ENCODE peak calls at places on chromosomes 2 and 18, in six cellular contexts. L is PC-9, P is IMR-90, C is ovary, O is A549, Y is stomach. A is an unnamed sample. For H3K9me3, the result is how much of the 10 kb centered on the place peaks cover.

GRCh38 chr18:10131036-10131774 is 217.4 kb downstream of the VAPA start:
- DNase-seq in L (no peak), P (no peak), C (no peak), O (no peak), Y (no peak), A (no peak)

GRCh38 chr18:78297048-78297447 is 682.6 kb upstream of the SALL3 start:
- DNase-seq in L (no peak), P (no peak), C (no peak), O (no peak), Y (no peak), A (no peak)

GRCh38 chr2:109242654-109243331 is 113.8 kb downstream of the SH3RF3 start:
- DNase-seq in L (peak), P (peak), C (no peak), O (no peak), Y (no peak), A (peak)

GRCh38 chr2:6372317-6372903 is 493.3 kb downstream of the CMPK2 start:
- DNase-seq in L (no peak), P (peak), C (no peak), O (peak), Y (no peak), A (peak)

GRCh38 chr2:98170076-98170475 is 83.1 kb downstream of the VWA3B start:
- DNase-seq in L (no peak), P (no peak), C (no peak), O (no peak), Y (no peak), A (no peak)

GRCh38 chr18:69580107-69580506 is 179.4 kb downstream of the DOK6 start:
- DNase-seq in L (no peak), P (peak), C (no peak), O (peak), Y (no peak), A (no peak)

GRCh38 chr18:38807915-38808314 is 1242.3 kb upstream of the CELF4 start:
- DNase-seq in L (no peak), P (no peak), C (no peak), O (no peak), Y (no peak), A (no peak)

GRCh38 chr2:74876081-74876886 is 42.4 kb downstream of the HK2 start:
- DNase-seq in L (peak), P (peak), C (peak), O (peak), Y (no peak), A (no peak)

GRCh38 chr18:13726972-13727331 is 479 bp downstream of the RNMT start:
- DNase-seq in L (peak), P (peak), C (no peak), O (peak), Y (peak), A (no peak)

GRCh38 chr2:208228481-208228880 is 26.4 kb downstream of the IDH1 start:
- DNase-seq in L (no peak), P (no peak), C (no peak), O (no peak), Y (no peak), A (no peak)

GRCh38 chr2:42105330-42106256 is 57.8 kb downstream of the PKDCC start:
- DNase-seq in L (no peak), P (no peak), C (no peak), O (no peak), Y (peak), A (no peak)

GRCh38 chr2:205721057-205721767 is 38.9 kb downstream of the NRP2 start:
- DNase-seq in L (no peak), P (no peak), C (no peak), O (no peak), Y (no peak), A (no peak)

GRCh38 chr2:20241973-20242726 is 17.2 kb upstream of the SDC1 start:
- DNase-seq in L (no peak), P (no peak), C (no peak), O (no peak), Y (no peak), A (no peak)

DNA sequence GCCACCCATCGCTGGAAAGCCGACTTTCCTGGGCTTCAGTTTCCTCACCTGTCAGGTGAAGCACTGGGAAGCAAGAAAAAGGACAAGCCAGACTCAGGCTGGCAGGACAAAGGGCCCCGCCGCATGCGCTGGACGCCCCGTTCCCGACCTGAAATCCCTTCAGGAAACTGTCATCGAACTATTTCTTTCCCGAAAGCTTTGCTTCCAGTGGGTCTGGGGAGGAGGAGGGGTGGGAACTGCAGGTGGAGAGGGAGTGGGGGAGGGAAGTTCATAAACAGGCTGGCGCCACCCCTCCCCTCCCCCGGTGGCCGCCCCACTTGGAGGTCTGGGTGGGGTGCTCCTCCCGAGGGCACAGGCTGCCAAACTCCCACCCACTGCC is 102.2 kb downstream of the FOXI3 start:
- DNase-seq in L (no peak), P (no peak), C (no peak), O (no peak), Y (no peak), A (no peak)
- H3K27ac ChIP-seq in L (no peak), P (no peak), C (no peak), O (peak), Y (no peak), A (no peak)

GRCh38 chr2:89823556-89823955 is 1132.1 kb downstream of the RPIA start:
- DNase-seq in L (no peak), P (no peak), C (no peak), O (no peak), Y (no peak), A (no peak)

GRCh38 chr2:89820248-89820647 is 1128.8 kb downstream of the RPIA start:
- DNase-seq in L (no peak), P (no peak), C (no peak), O (no peak), Y (no peak), A (no peak)

GRCh38 chr2:89818873-89819272 is 1127.4 kb downstream of the RPIA start:
- DNase-seq in L (no peak), P (no peak), C (no peak), O (no peak), Y (no peak), A (no peak)

GRCh38 chr2:89821455-89821945 is 1130.0 kb downstream of the RPIA start:
- DNase-seq in L (no peak), P (no peak), C (no peak), O (no peak), Y (no peak), A (no peak)

DNA sequence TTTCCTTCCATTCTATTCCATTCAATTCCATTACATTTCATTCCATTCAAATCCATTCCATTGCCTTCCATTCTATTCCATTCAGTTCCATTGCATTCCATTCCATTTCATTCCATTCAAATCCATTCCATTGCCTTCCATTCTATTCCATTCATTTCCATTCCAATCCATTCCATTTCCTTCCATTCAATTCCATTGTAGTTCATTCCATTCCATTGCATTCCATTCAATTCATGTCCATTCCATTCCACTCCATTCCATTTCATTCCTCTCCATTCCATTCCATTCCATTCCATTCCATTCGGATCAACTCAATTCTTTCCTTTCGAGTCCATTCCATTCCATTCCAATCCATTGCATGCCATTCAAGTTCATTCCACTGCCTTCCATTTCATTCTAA is 1128.3 kb downstream of the RPIA start:
- DNase-seq in L (no peak), P (no peak), C (no peak), O (no peak), Y (no peak), A (no peak)
- H3K9me3 ChIP-seq in L (half or more), P (under half), C (under half), O (under half), Y (under half), A (under half)

DNA sequence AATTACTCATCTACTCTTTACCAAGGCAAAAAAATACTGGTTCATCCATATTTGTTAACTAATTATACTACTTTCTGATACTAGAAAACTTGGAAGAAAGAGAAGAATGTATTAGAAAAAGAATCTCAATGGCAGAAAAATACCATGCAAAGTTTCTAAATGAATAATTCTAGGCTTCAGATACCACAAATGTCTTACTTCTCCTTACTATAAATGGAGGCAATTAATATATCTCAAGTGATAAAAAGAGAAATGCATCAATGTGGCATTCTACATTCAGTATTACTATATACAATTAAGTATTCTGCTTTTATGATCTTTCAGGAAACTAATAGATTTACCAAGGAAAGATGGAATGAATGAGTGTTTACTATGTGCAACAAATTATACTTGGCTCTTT is 85.5 kb downstream of the ITSN2 start:
- DNase-seq in L (no peak), P (no peak), C (no peak), O (no peak), Y (no peak), A (no peak)
- H3K27ac ChIP-seq in L (no peak), P (no peak), C (no peak), O (no peak), Y (no peak), A (no peak)

GRCh38 chr2:78861546-78861945 is 164.0 kb upstream of the REG3G start:
- DNase-seq in L (no peak), P (no peak), C (no peak), O (peak), Y (no peak), A (no peak)

GRCh38 chr2:78864205-78864604 is 161.3 kb upstream of the REG3G start:
- DNase-seq in L (no peak), P (no peak), C (no peak), O (no peak), Y (no peak), A (no peak)

DNA sequence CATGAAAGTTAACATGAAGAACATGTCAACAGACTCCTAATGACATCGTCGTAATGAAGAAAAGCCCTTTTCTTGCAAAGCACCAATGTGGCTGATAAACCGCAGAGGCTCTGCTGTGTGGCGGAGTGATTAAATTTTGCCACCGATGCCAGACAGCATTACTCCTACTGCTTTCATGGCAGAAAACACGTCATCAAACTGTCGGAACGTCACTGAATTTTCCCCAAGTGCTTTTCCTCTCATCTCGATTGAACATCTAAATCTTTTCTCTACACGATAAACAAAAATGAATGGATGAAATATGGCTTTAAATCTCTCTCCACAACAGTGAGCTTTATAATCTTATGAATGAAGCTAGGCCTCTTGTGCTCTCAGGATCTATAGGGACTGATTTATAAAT is 159.8 kb upstream of the REG3G start:
- DNase-seq in L (no peak), P (no peak), C (no peak), O (no peak), Y (no peak), A (no peak)
- H3K9me3 ChIP-seq in L (under half), P (under half), C (under half), O (under half), Y (under half), A (under half)

GRCh38 chr2:240926516-240927389 is 20.6 kb downstream of the CROCC2 start:
- DNase-seq in L (peak), P (peak), C (peak), O (no peak), Y (peak), A (peak)
- H3K27ac ChIP-seq in L (no peak), P (peak), C (peak), O (no peak), Y (no peak), A (no peak)

DNA sequence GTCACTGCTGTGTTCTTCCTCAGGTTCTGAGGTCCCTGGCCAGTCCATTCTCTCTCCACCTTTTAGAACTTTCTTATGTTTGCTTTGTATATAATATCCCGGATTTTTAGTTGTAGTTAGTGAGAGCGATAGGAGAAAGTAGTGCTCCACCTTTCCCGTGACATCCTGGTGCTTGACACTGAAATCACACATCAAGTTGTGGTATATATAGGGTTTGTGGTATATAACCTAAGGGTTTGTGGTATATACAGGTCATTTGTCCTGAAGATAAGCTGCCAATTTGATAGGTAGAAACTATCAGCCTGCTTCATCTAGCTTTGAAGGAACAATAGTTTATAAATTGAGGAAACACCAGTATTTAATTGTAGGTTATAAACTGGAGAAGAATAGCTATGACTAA is 13.1 kb downstream of the ZNF892 start:
- DNase-seq in L (no peak), P (no peak), C (no peak), O (no peak), Y (no peak), A (no peak)
- H3K9me3 ChIP-seq in L (half or more), P (under half), C (under half), O (half or more), Y (half or more), A (under half)

GRCh38 chr2:203905661-203906060 is 30.9 kb upstream of the ICOS start:
- DNase-seq in L (no peak), P (peak), C (no peak), O (no peak), Y (no peak), A (no peak)

GRCh38 chr2:203909192-203909945 is 27.2 kb upstream of the ICOS start:
- DNase-seq in L (peak), P (peak), C (no peak), O (peak), Y (no peak), A (no peak)

GRCh38 chr2:203904022-203904421 is 32.5 kb upstream of the ICOS start:
- DNase-seq in L (no peak), P (no peak), C (no peak), O (no peak), Y (no peak), A (no peak)

GRCh38 chr2:203909946-203910476 is 26.6 kb upstream of the ICOS start:
- DNase-seq in L (no peak), P (no peak), C (no peak), O (no peak), Y (no peak), A (no peak)

GRCh38 chr2:203908344-203909185 is 28.0 kb upstream of the ICOS start:
- DNase-seq in L (no peak), P (no peak), C (no peak), O (no peak), Y (peak), A (no peak)
- H3K27ac ChIP-seq in L (no peak), P (peak), C (no peak), O (no peak), Y (peak), A (no peak)

DNA sequence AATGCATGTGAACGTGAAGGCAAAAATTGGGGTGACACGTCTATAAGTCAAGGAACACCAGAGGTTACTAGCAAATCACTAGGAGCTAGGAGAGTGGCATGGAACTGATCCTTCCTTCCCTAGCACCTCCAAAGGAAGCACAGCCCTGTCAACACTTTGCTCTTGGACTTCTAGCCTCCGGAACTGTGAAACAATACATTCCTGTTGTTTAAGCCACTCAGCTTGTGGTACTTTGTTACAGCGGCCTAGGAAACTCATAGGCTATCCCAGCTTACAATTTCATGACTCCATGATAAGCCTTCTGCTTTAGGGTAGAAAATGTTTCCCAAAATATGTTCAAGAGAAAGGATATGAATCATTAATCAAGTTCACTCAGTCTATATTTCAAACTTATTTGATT is 798.1 kb downstream of the DCDC2C start:
- DNase-seq in L (no peak), P (no peak), C (no peak), O (no peak), Y (no peak), A (no peak)
- H3K9me3 ChIP-seq in L (under half), P (under half), C (under half), O (under half), Y (under half), A (under half)

GRCh38 chr18:34660572-34660971 is 49.5 kb upstream of the DTNA start:
- DNase-seq in L (no peak), P (no peak), C (no peak), O (no peak), Y (no peak), A (no peak)

GRCh38 chr18:34659579-34660517 is 50.2 kb upstream of the DTNA start:
- DNase-seq in L (peak), P (peak), C (peak), O (peak), Y (peak), A (peak)

GRCh38 chr18:34658101-34658500 is 52.0 kb upstream of the DTNA start:
- DNase-seq in L (no peak), P (no peak), C (no peak), O (no peak), Y (no peak), A (no peak)

GRCh38 chr18:34661464-34662087 is 48.5 kb upstream of the DTNA start:
- DNase-seq in L (no peak), P (peak), C (no peak), O (peak), Y (no peak), A (no peak)
- H3K27ac ChIP-seq in L (no peak), P (no peak), C (no peak), O (no peak), Y (no peak), A (peak)

GRCh38 chr2:160087854-160088745 is 25.7 kb upstream of the PLA2R1 start:
- DNase-seq in L (no peak), P (peak), C (no peak), O (peak), Y (no peak), A (no peak)
- H3K9me3 ChIP-seq in L (under half), P (under half), C (under half), O (under half), Y (half or more), A (under half)